ENCODE peak calls at places on chromosomes 11 and 22, in seven cellular contexts. R, A, M, C, G, V and T are unnamed samples.

GRCh38 chr11:19800162-19800561 is 87.5 kb downstream of the NAV2 start:
- ATAC-seq in R (peak), A (peak), M (no peak), C (no peak), G (no peak), V (peak), T (no peak)

GRCh38 chr11:76654310-76654851 is 16.2 kb downstream of the LRRC32 start:
- ATAC-seq in R (peak), A (no peak), M (no peak), C (no peak), G (peak), V (no peak), T (peak)

GRCh38 chr22:37022483-37023337 is 3.2 kb downstream of the MPST start:
- ATAC-seq in R (no peak), A (no peak), M (no peak), C (no peak), G (no peak), V (no peak), T (no peak)

GRCh38 chr11:1827095-1827797 is 7.5 kb upstream of the SYT8 start:
- ATAC-seq in R (no peak), A (no peak), M (peak), C (peak), G (peak), V (no peak), T (peak)

GRCh38 chr22:33909075-33909458 is 11.2 kb downstream of the LARGE1 start:
- ATAC-seq in R (no peak), A (no peak), M (no peak), C (no peak), G (no peak), V (no peak), T (peak)

GRCh38 chr11:108751444-108751843 is 86.6 kb downstream of the DDX10 start:
- ATAC-seq in R (no peak), A (peak), M (no peak), C (no peak), G (no peak), V (no peak), T (no peak)

GRCh38 chr11:86062719-86063118 is 6.2 kb downstream of the PICALM start:
- ATAC-seq in R (peak), A (peak), M (no peak), C (no peak), G (peak), V (no peak), T (peak)

GRCh38 chr11:45593992-45594391 is 71.4 kb downstream of the CHST1 start:
- ATAC-seq in R (peak), A (no peak), M (peak), C (no peak), G (no peak), V (peak), T (no peak)

GRCh38 chr11:60566773-60567172 is 51.6 kb downstream of the MS4A13 start:
- ATAC-seq in R (no peak), A (no peak), M (no peak), C (no peak), G (no peak), V (no peak), T (no peak)

GRCh38 chr22:36257308-36257707 is 4.4 kb downstream of the APOL1 start:
- ATAC-seq in R (no peak), A (no peak), M (no peak), C (no peak), G (no peak), V (no peak), T (no peak)

GRCh38 chr11:70242885-70243284 is 27.6 kb upstream of the PPFIA1 start:
- ATAC-seq in R (no peak), A (no peak), M (no peak), C (no peak), G (no peak), V (no peak), T (no peak)

GRCh38 chr11:134248910-134249480 is 4.2 kb downstream of the THYN1 start:
- ATAC-seq in R (no peak), A (no peak), M (no peak), C (no peak), G (no peak), V (no peak), T (no peak)

GRCh38 chr11:31493235-31493634 is 16.2 kb downstream of the IMMP1L start:
- ATAC-seq in R (no peak), A (no peak), M (no peak), C (no peak), G (no peak), V (no peak), T (no peak)

GRCh38 chr11:118606157-118606843 is 1.1 kb upstream of the PHLDB1 start:
- ATAC-seq in R (no peak), A (no peak), M (no peak), C (no peak), G (no peak), V (no peak), T (no peak)

GRCh38 chr11:118918128-118918685 is 7.5 kb downstream of the BCL9L start:
- ATAC-seq in R (peak), A (no peak), M (peak), C (peak), G (peak), V (peak), T (peak)

GRCh38 chr11:96158126-96158525 is 184.9 kb downstream of the MAML2 start:
- ATAC-seq in R (no peak), A (no peak), M (no peak), C (no peak), G (no peak), V (no peak), T (no peak)

GRCh38 chr11:96157517-96157873 is 185.5 kb downstream of the MAML2 start:
- ATAC-seq in R (no peak), A (no peak), M (no peak), C (no peak), G (no peak), V (no peak), T (no peak)

GRCh38 chr11:96156379-96156722 is 186.6 kb downstream of the MAML2 start:
- ATAC-seq in R (peak), A (no peak), M (no peak), C (peak), G (peak), V (no peak), T (peak)

GRCh38 chr11:96154802-96155520 is 188.0 kb downstream of the MAML2 start:
- ATAC-seq in R (no peak), A (no peak), M (no peak), C (no peak), G (no peak), V (peak), T (no peak)

DNA sequence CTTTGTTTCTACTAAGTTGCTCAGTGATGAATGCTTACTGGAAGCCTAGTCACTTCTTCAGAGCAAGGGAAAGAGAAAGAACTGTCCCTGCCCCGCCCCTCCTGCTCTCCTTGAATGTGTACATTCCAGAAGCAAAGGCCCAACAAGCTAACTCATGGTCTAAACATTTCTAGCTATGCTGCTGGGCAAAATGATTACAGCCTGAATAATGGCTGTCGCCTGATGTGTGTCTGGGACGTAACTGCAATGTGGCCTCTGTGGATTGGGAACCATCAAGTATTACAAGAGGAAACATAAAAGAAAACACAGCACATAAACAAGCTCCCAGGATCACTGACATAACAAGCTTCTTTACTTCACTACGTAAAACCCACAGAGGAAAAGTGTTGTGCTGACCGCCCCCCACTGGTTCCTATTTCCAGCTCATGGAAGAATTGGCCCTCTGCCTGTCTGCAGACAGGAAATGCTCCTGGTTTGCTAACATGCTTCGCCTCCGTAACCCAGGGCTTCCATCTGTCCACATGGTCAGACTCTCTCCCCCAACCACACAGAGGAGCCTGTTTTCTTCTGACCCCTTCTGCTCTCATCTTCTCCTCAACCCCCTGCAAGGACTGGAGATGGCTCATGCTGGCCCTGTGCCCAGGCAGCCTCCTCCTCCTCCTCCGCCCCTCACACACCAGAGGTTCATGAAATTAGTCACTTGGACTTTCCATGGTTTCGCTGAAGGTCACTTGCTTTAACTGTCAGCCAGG is 187.2 kb downstream of the MAML2 start:
- ATAC-seq in R (peak), A (peak), M (peak), C (peak), G (peak), V (peak), T (peak)
- H3K4me3 ChIP-seq in R (no peak), A (peak), M (no peak), C (no peak), G (no peak), V (no peak), T (no peak)

DNA sequence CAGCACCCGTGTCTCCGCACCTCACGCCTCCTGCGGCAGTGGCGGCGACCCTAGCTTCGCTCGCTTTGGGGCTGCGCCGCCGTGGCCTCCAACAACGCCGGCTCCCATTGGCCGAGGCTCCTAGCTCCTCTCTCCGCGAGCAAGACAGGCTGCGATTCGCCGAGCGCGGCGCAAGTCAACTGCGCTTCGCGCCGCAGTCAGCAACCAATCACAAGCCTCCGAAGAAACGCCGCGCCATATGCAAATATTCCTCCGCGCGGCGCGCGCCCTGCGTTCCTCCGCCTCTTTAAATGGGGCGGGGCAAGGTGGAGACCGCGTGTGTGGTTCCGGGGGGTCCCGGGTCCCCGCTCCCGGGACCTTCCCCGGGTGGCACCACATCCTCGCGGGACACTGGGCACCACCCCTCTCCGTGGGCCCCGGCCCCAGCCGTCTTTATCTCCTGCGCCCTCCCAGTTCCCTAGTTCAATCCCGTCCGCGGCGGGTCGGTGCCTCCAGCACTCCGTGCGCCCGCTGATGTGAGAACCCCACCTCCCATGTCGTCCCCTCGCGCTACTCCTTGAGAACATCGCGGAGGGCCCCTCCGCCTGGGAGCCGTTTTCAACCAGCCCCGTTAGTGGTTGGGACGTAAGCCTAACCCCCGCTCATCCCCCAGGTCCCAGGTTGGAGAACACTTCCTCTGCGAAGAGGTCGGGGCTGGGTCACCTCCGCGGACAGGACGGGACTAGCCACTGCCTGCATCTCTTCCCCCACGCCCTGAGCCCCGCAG is at the start of gene NAP1L4:
- ATAC-seq in R (peak), A (peak), M (peak), C (peak), G (peak), V (peak), T (peak)
- TF ChIP-seq POLR2AphosphoS5 in R (peak), A (peak), M (peak), C (peak), G (peak), V (peak), T (peak)

GRCh38 chr11:68018730-68019190 is 8.6 kb downstream of the ALDH3B1 start:
- ATAC-seq in R (no peak), A (no peak), M (no peak), C (no peak), G (no peak), V (no peak), T (no peak)

GRCh38 chr11:68017858-68018729 is 8.0 kb downstream of the ALDH3B1 start:
- ATAC-seq in R (no peak), A (no peak), M (no peak), C (no peak), G (no peak), V (no peak), T (no peak)

GRCh38 chr11:68020575-68020974 is 9.9 kb upstream of the NDUFS8 start:
- ATAC-seq in R (peak), A (peak), M (peak), C (peak), G (peak), V (peak), T (peak)

GRCh38 chr11:68021167-68021787 is 9.2 kb upstream of the NDUFS8 start:
- ATAC-seq in R (peak), A (peak), M (peak), C (peak), G (peak), V (peak), T (no peak)

GRCh38 chr11:68019486-68019885 is 9.4 kb downstream of the ALDH3B1 start:
- ATAC-seq in R (no peak), A (no peak), M (no peak), C (no peak), G (no peak), V (no peak), T (no peak)
- H3K4me3 ChIP-seq in R (no peak), A (no peak), M (no peak), C (no peak), G (no peak), V (no peak), T (no peak)

GRCh38 chr11:12238420-12238819 is 128.0 kb downstream of the MICAL2 start:
- ATAC-seq in R (no peak), A (no peak), M (no peak), C (no peak), G (no peak), V (no peak), T (no peak)

GRCh38 chr11:12241401-12241800 is 131.0 kb downstream of the MICAL2 start:
- ATAC-seq in R (no peak), A (no peak), M (no peak), C (no peak), G (no peak), V (no peak), T (no peak)

GRCh38 chr11:12240669-12241068 is 130.3 kb downstream of the MICAL2 start:
- ATAC-seq in R (no peak), A (no peak), M (no peak), C (no peak), G (no peak), V (no peak), T (no peak)

GRCh38 chr11:12237381-12237784 is 127.0 kb downstream of the MICAL2 start:
- ATAC-seq in R (no peak), A (no peak), M (no peak), C (no peak), G (no peak), V (no peak), T (peak)

DNA sequence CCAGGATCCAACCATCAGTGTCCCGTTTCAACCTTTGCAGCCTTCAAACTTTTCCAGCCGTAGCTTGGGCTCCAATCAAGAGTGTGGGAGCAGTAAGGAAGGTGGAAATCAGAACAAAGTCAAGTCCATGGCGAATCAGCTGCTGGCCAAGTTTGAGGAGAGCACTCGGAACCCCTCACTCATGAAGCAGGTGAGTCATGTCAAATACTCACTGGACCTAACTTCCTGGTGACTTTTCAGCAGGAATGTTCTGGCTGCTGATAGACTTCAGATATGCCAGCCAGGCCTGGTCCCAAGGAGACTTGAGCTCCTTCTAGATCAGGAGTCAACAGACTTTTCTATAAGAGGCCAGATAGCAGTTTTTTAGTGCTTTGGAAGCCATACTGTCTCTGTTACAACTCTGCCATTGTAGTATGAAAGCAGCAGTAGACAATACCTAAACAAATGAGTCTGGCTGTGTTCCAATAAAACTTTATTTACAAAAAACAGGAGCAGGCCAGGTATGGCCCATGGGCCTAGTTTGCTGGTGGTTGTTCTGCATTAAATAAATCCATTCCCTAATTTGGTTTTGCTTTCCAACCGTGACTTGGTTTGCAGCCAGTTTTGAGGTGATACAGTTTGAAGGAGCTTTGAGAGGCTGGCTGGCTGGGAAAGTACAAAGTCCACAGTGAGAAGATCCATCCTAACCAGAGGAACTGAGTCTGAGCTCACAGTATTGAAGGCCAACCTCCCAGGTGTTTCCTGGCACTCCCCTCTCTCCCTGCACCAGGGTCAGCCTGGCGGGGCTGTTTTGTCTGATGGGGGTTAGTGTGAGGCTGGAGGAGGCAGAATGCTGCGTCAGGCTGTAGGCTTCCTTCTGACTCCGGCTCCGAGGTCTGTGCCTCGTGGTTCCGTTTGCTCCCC is 129.3 kb downstream of the MICAL2 start:
- ATAC-seq in R (no peak), A (no peak), M (no peak), C (no peak), G (peak), V (no peak), T (no peak)
- TF ChIP-seq POLR2AphosphoS5 in R (no peak), A (no peak), M (no peak), C (no peak), G (peak), V (no peak), T (no peak)

GRCh38 chr11:62538470-62539237 is 8.0 kb downstream of the AHNAK start:
- ATAC-seq in R (no peak), A (no peak), M (no peak), C (no peak), G (no peak), V (no peak), T (no peak)
- H3K4me3 ChIP-seq in R (no peak), A (no peak), M (peak), C (no peak), G (peak), V (no peak), T (no peak)

GRCh38 chr11:61972796-61973602 is 5.6 kb upstream of the FTH1 start:
- ATAC-seq in R (no peak), A (peak), M (no peak), C (no peak), G (no peak), V (no peak), T (peak)
- TF ChIP-seq POLR2AphosphoS5 in R (no peak), A (no peak), M (no peak), C (no peak), G (peak), V (no peak), T (peak)

DNA sequence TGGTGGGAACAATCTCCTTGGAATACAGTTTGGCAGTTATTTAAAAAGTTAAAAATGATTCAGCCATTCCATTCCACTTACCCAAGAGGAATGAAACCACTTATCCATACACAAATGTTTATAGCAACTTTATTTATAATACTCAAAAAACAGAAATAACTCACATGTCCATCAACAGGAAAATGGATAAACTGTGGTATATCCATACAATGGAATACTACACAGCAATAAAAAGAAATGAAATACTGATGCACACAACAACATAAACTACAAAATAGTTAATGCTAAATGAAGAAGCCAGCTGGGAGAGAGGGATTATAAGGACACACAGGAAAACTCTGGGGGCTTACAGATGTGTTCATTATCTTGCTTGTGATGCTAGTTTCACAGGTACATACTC is 64.7 kb downstream of the FCHSD2 start:
- ATAC-seq in R (no peak), A (no peak), M (no peak), C (no peak), G (no peak), V (no peak), T (no peak)
- H3K4me3 ChIP-seq in R (no peak), A (no peak), M (no peak), C (no peak), G (no peak), V (no peak), T (no peak)

DNA sequence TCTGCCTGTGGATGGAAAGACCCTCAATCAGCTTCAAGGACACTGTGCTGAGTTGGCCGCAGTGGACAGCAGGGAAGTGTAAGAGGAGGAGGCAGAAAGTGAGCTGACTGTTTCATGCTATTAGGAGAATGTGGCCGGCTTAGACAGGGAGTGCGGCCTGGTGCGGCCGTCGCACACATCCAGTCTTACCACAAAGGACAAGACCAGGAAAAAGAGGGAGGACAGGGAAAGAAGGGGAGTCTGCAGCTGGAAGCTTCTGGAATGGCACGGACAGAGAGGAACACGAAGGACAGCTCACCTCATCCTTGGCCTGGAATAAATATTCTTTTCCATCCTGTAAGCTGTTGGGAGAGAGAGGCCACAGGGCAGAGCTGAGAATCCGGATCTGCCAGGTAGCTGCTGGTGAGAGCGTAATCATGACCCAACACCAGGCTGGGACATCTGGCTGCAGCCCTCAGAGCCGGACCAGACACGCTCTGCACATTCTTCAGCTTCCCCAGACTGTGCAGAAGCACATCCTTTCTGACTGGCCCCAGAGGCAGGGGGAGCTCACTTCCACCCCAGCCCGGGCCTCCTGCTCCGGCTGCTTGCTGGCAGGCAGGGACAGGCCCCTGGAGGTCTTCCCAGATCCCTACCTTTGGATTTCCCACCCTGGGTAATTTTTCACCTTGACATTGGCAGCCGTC is 8.6 kb upstream of the RBM4B start:
- ATAC-seq in R (no peak), A (no peak), M (no peak), C (no peak), G (no peak), V (no peak), T (no peak)
- TF ChIP-seq POLR2AphosphoS5 in R (no peak), A (no peak), M (no peak), C (no peak), G (no peak), V (no peak), T (no peak)